ENCODE peak calls at places on chromosomes 11 and 22, in nine cellular contexts. One of them, this sample, is unnamed.

GRCh38 chr11:84558085-84558905 is 1068.8 kb downstream of the DLG2 start:
- DNase-seq in thoracic aorta: no peak
- DNase-seq in endothelial cell: peak; percentile 26
- DNase-seq in foreskin fibroblast: peak; percentile 9
- DNase-seq in epithelial cell of esophagus: peak; percentile 63
- DNase-seq in tibial nerve: no peak
- DNase-seq in neural crest cell: peak; percentile 8
- DNase-seq in lower lobe of right lung: no peak
- DNase-seq in AG09309: no peak
- DNase-seq in this sample: peak; percentile 57

GRCh38 chr11:95680169-95680929 is 109.2 kb downstream of the FAM76B start:
- DNase-seq in tibial nerve: no peak
- DNase-seq in neural crest cell: no peak
- DNase-seq in epithelial cell of esophagus: peak; percentile 55
- DNase-seq in AG09309: peak; percentile 54
- DNase-seq in foreskin fibroblast: peak; percentile 24
- DNase-seq in thoracic aorta: no peak
- DNase-seq in lower lobe of right lung: no peak
- DNase-seq in endothelial cell: no peak
- DNase-seq in this sample: peak; percentile 31

GRCh38 chr11:57971272-57972012 is 52.2 kb upstream of the OR9Q1 start:
- DNase-seq in epithelial cell of esophagus: no peak
- DNase-seq in lower lobe of right lung: no peak
- DNase-seq in endothelial cell: no peak
- DNase-seq in AG09309: no peak
- DNase-seq in neural crest cell: no peak
- DNase-seq in tibial nerve: no peak
- DNase-seq in foreskin fibroblast: no peak
- DNase-seq in thoracic aorta: no peak
- DNase-seq in this sample: no peak

GRCh38 chr11:36389811-36390210 is 93.7 kb downstream of the PRR5L start:
- DNase-seq in neural crest cell: no peak
- DNase-seq in tibial nerve: no peak
- DNase-seq in foreskin fibroblast: no peak
- DNase-seq in lower lobe of right lung: no peak
- DNase-seq in thoracic aorta: no peak
- DNase-seq in endothelial cell: no peak
- DNase-seq in epithelial cell of esophagus: peak; percentile 51
- DNase-seq in AG09309: no peak
- DNase-seq in this sample: no peak

GRCh38 chr11:1344056-1344635 is 34.7 kb upstream of the TOLLIP start:
- DNase-seq in neural crest cell: no peak
- DNase-seq in tibial nerve: no peak
- DNase-seq in endothelial cell: no peak
- DNase-seq in lower lobe of right lung: no peak
- DNase-seq in thoracic aorta: no peak
- DNase-seq in epithelial cell of esophagus: no peak
- DNase-seq in AG09309: no peak
- DNase-seq in foreskin fibroblast: no peak
- DNase-seq in this sample: no peak

GRCh38 chr22:43681724-43682360 is 130.3 kb downstream of the EFCAB6 start:
- DNase-seq in foreskin fibroblast: no peak
- DNase-seq in thoracic aorta: no peak
- DNase-seq in endothelial cell: no peak
- DNase-seq in epithelial cell of esophagus: peak; percentile 40
- DNase-seq in AG09309: no peak
- DNase-seq in lower lobe of right lung: no peak
- DNase-seq in neural crest cell: no peak
- DNase-seq in tibial nerve: no peak
- DNase-seq in this sample: no peak

GRCh38 chr11:62974848-62975522 is 9.8 kb downstream of the SLC22A6 start:
- DNase-seq in lower lobe of right lung: no peak
- DNase-seq in foreskin fibroblast: no peak
- DNase-seq in endothelial cell: peak; percentile 43
- DNase-seq in AG09309: no peak
- DNase-seq in tibial nerve: no peak
- DNase-seq in neural crest cell: no peak
- DNase-seq in epithelial cell of esophagus: peak; percentile 14
- DNase-seq in thoracic aorta: no peak
- DNase-seq in this sample: peak; percentile 61

GRCh38 chr11:70549796-70550195 is 151.5 kb downstream of the CTTN start:
- DNase-seq in endothelial cell: no peak
- DNase-seq in AG09309: no peak
- DNase-seq in tibial nerve: no peak
- DNase-seq in foreskin fibroblast: no peak
- DNase-seq in neural crest cell: no peak
- DNase-seq in thoracic aorta: no peak
- DNase-seq in epithelial cell of esophagus: no peak
- DNase-seq in lower lobe of right lung: no peak
- DNase-seq in this sample: no peak

GRCh38 chr11:19912206-19913118 is 199.8 kb downstream of the NAV2 start:
- DNase-seq in epithelial cell of esophagus: no peak
- DNase-seq in thoracic aorta: no peak
- DNase-seq in AG09309: no peak
- DNase-seq in tibial nerve: no peak
- DNase-seq in foreskin fibroblast: no peak
- DNase-seq in neural crest cell: no peak
- DNase-seq in endothelial cell: no peak
- DNase-seq in lower lobe of right lung: no peak
- DNase-seq in this sample: no peak

GRCh38 chr11:99973993-99974392 is 713.1 kb upstream of the ARHGAP42 start:
- DNase-seq in neural crest cell: no peak
- DNase-seq in thoracic aorta: no peak
- DNase-seq in tibial nerve: no peak
- DNase-seq in epithelial cell of esophagus: no peak
- DNase-seq in endothelial cell: no peak
- DNase-seq in lower lobe of right lung: no peak
- DNase-seq in AG09309: no peak
- DNase-seq in foreskin fibroblast: no peak
- DNase-seq in this sample: no peak

GRCh38 chr22:25420471-25420924 is 144.0 kb upstream of the GRK3 start:
- DNase-seq in thoracic aorta: no peak
- DNase-seq in neural crest cell: no peak
- DNase-seq in foreskin fibroblast: no peak
- DNase-seq in AG09309: no peak
- DNase-seq in endothelial cell: no peak
- DNase-seq in epithelial cell of esophagus: no peak
- DNase-seq in lower lobe of right lung: no peak
- DNase-seq in tibial nerve: no peak
- DNase-seq in this sample: no peak

GRCh38 chr11:31702966-31703365 is 108.2 kb downstream of the PAX6 start:
- DNase-seq in tibial nerve: no peak
- DNase-seq in thoracic aorta: no peak
- DNase-seq in neural crest cell: no peak
- DNase-seq in foreskin fibroblast: peak; percentile 31
- DNase-seq in AG09309: no peak
- DNase-seq in endothelial cell: no peak
- DNase-seq in lower lobe of right lung: no peak
- DNase-seq in epithelial cell of esophagus: peak; percentile 61
- DNase-seq in this sample: peak; percentile 14

GRCh38 chr22:24894998-24895397 is 51.5 kb downstream of the LHFPL7 start:
- DNase-seq in lower lobe of right lung: peak; percentile 76
- DNase-seq in foreskin fibroblast: peak; percentile 14
- DNase-seq in neural crest cell: no peak
- DNase-seq in AG09309: no peak
- DNase-seq in endothelial cell: no peak
- DNase-seq in thoracic aorta: peak; percentile 39
- DNase-seq in tibial nerve: peak; percentile 60
- DNase-seq in epithelial cell of esophagus: peak; percentile 75
- DNase-seq in this sample: peak; percentile 89

GRCh38 chr22:30665266-30665665 is 2.4 kb downstream of the DUSP18 start:
- DNase-seq in foreskin fibroblast: no peak
- DNase-seq in AG09309: no peak
- DNase-seq in lower lobe of right lung: no peak
- DNase-seq in epithelial cell of esophagus: no peak
- DNase-seq in endothelial cell: no peak
- DNase-seq in neural crest cell: no peak
- DNase-seq in thoracic aorta: no peak
- DNase-seq in tibial nerve: no peak
- DNase-seq in this sample: no peak

GRCh38 chr11:128054323-128054910 is 532.9 kb downstream of the ETS1 start:
- DNase-seq in foreskin fibroblast: peak; percentile 72
- DNase-seq in AG09309: no peak
- DNase-seq in endothelial cell: no peak
- DNase-seq in epithelial cell of esophagus: peak; percentile 88
- DNase-seq in lower lobe of right lung: no peak
- DNase-seq in neural crest cell: no peak
- DNase-seq in thoracic aorta: no peak
- DNase-seq in tibial nerve: no peak
- DNase-seq in this sample: peak; percentile 26

GRCh38 chr11:128580612-128581011 is 6.7 kb downstream of the ETS1 start:
- DNase-seq in AG09309: no peak
- DNase-seq in foreskin fibroblast: no peak
- DNase-seq in tibial nerve: no peak
- DNase-seq in endothelial cell: no peak
- DNase-seq in epithelial cell of esophagus: no peak
- DNase-seq in thoracic aorta: no peak
- DNase-seq in neural crest cell: no peak
- DNase-seq in lower lobe of right lung: no peak
- DNase-seq in this sample: no peak

GRCh38 chr11:125165111-125165663 is 636 bp downstream of the PKNOX2 start:
- DNase-seq in neural crest cell: no peak
- DNase-seq in thoracic aorta: no peak
- DNase-seq in endothelial cell: peak; percentile 39
- DNase-seq in tibial nerve: no peak
- DNase-seq in epithelial cell of esophagus: peak; percentile 29
- DNase-seq in lower lobe of right lung: no peak
- DNase-seq in AG09309: no peak
- DNase-seq in foreskin fibroblast: peak; percentile 23
- DNase-seq in this sample: peak; percentile 24

GRCh38 chr22:49853981-49854791 is 542 bp downstream of the ZBED4 start:
- DNase-seq in AG09309: no peak
- DNase-seq in foreskin fibroblast: no peak
- DNase-seq in lower lobe of right lung: peak; percentile 65
- DNase-seq in endothelial cell: peak; percentile 35
- DNase-seq in epithelial cell of esophagus: peak; percentile 35
- DNase-seq in tibial nerve: no peak
- DNase-seq in neural crest cell: peak; percentile 21
- DNase-seq in thoracic aorta: no peak
- DNase-seq in this sample: peak; percentile 27

DNA sequence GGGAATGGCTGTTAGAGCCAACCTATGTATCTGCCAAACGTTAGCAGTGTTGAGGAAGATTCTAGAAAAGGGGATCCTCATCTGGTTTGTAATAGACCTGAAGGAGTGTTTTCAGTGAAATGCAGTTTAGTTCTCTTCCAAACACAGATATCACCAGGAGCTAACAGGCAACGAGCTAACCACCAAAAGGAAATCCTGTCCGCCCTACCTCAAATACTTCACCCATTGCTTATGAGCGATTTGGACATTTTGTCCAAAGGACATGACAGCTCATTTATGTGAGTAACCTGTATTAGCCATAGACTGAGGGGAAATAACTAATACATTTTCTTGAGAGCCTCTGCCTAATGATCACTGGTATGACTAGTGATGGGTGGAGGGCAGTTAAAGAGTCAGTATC is 676 bp upstream of the C11orf91 start:
- DNase-seq in endothelial cell: no peak
- DNase-seq in foreskin fibroblast: peak; percentile 63
- DNase-seq in lower lobe of right lung: no peak
- DNase-seq in tibial nerve: no peak
- DNase-seq in neural crest cell: no peak
- DNase-seq in epithelial cell of esophagus: peak; percentile 88
- DNase-seq in AG09309: no peak
- DNase-seq in thoracic aorta: no peak
- DNase-seq in this sample: peak; percentile 64
- TF ChIP-seq CTCF in endothelial cell: no peak
- TF ChIP-seq CTCF in foreskin fibroblast: no peak
- TF ChIP-seq CTCF in lower lobe of right lung: no peak
- TF ChIP-seq CTCF in tibial nerve: no peak
- TF ChIP-seq CTCF in neural crest cell: no peak
- TF ChIP-seq CTCF in epithelial cell of esophagus: no peak
- TF ChIP-seq CTCF in AG09309: no peak
- TF ChIP-seq CTCF in thoracic aorta: no peak
- TF ChIP-seq CTCF in this sample: no peak

GRCh38 chr11:101844608-101845007 is 70.2 kb upstream of the CEP126 start:
- DNase-seq in lower lobe of right lung: no peak
- DNase-seq in epithelial cell of esophagus: no peak
- DNase-seq in foreskin fibroblast: no peak
- DNase-seq in endothelial cell: no peak
- DNase-seq in tibial nerve: no peak
- DNase-seq in thoracic aorta: no peak
- DNase-seq in AG09309: no peak
- DNase-seq in neural crest cell: no peak
- DNase-seq in this sample: no peak

GRCh38 chr11:101848262-101848661 is 66.5 kb upstream of the CEP126 start:
- DNase-seq in AG09309: no peak
- DNase-seq in neural crest cell: no peak
- DNase-seq in lower lobe of right lung: no peak
- DNase-seq in epithelial cell of esophagus: peak; percentile 38
- DNase-seq in thoracic aorta: no peak
- DNase-seq in foreskin fibroblast: no peak
- DNase-seq in endothelial cell: no peak
- DNase-seq in tibial nerve: no peak
- DNase-seq in this sample: peak; percentile 43
- TF ChIP-seq CTCF in AG09309: no peak
- TF ChIP-seq CTCF in neural crest cell: peak; percentile 76
- TF ChIP-seq CTCF in lower lobe of right lung: peak; percentile 45
- TF ChIP-seq CTCF in epithelial cell of esophagus: no peak
- TF ChIP-seq CTCF in thoracic aorta: peak; percentile 50
- TF ChIP-seq CTCF in foreskin fibroblast: no peak
- TF ChIP-seq CTCF in endothelial cell: peak; percentile 79
- TF ChIP-seq CTCF in tibial nerve: no peak
- TF ChIP-seq CTCF in this sample: peak; percentile 47

DNA sequence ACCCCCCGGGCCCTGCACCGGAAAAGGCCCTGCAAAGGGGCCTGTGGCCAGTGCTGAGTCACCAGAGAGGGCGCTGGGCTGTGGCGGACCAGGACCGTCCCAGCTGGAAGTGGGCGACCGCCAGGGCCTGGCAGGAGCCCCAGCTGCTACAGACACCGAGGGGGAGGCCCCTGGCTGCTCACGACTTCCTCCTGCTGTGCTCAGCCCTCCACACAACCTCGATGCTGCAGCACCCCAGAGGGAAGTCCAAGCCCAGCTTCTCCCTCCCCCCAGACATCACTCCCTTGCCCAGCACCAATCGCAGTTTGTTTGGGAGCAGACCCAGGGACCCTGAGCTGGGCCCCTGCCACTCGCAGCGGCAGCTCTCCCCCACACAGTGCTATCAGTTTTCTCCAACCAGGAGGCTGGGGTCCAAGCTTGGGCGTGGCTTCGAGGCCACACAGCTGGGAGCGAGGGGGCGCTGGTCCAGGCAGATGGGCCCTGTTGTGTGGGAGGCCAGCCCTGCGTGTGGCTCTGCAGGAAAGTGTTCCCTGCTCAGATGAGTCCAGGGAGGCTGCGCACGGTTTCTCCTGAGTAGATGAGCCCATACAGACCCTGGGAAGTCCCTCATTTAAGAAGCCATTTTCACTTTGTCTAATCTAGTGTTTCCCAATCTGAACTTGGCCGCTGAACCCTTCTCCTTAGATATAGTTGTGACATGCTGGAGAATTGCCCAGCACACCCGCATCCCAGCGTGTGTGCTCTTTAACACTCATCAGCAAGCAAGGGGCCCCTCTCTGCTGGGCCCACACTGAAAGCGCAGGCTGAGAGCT is 5.6 kb upstream of the SH3BP1 start:
- DNase-seq in thoracic aorta: no peak
- DNase-seq in foreskin fibroblast: peak; percentile 85
- DNase-seq in AG09309: peak; percentile 23
- DNase-seq in lower lobe of right lung: peak; percentile 89
- DNase-seq in endothelial cell: no peak
- DNase-seq in tibial nerve: peak; percentile 74
- DNase-seq in epithelial cell of esophagus: no peak
- DNase-seq in neural crest cell: peak; percentile 69
- DNase-seq in this sample: no peak
- TF ChIP-seq CTCF in thoracic aorta: peak; percentile 33
- TF ChIP-seq CTCF in foreskin fibroblast: no peak
- TF ChIP-seq CTCF in AG09309: peak; percentile 31
- TF ChIP-seq CTCF in lower lobe of right lung: peak; percentile 41
- TF ChIP-seq CTCF in endothelial cell: no peak
- TF ChIP-seq CTCF in tibial nerve: peak; percentile 43
- TF ChIP-seq CTCF in epithelial cell of esophagus: no peak
- TF ChIP-seq CTCF in neural crest cell: no peak
- TF ChIP-seq CTCF in this sample: no peak

GRCh38 chr22:41245917-41246499 is 5.3 kb upstream of the CHADL start:
- DNase-seq in tibial nerve: no peak
- DNase-seq in epithelial cell of esophagus: no peak
- DNase-seq in AG09309: no peak
- DNase-seq in endothelial cell: no peak
- DNase-seq in lower lobe of right lung: no peak
- DNase-seq in foreskin fibroblast: no peak
- DNase-seq in thoracic aorta: no peak
- DNase-seq in neural crest cell: no peak
- DNase-seq in this sample: no peak
- TF ChIP-seq CTCF in tibial nerve: no peak
- TF ChIP-seq CTCF in epithelial cell of esophagus: no peak
- TF ChIP-seq CTCF in AG09309: no peak
- TF ChIP-seq CTCF in endothelial cell: peak; percentile 34
- TF ChIP-seq CTCF in lower lobe of right lung: no peak
- TF ChIP-seq CTCF in foreskin fibroblast: no peak
- TF ChIP-seq CTCF in thoracic aorta: no peak
- TF ChIP-seq CTCF in neural crest cell: no peak
- TF ChIP-seq CTCF in this sample: no peak